ENCODE peak calls at places on chromosomes 16 and 17, in eight cellular contexts. I, U, C, D, L, R, F and N are unnamed samples.

GRCh38 chr17:2595200-2595599 is 1.7 kb downstream of the PAFAH1B1 start:
- DNase-seq in C (no peak), L (no peak), U (no peak), R (no peak), D (no peak), F (no peak), I (no peak), N (no peak)

GRCh38 chr17:56594528-56595418 is 1.3 kb downstream of the NOG start:
- DNase-seq in C (peak), D (peak), I (peak), R (peak), U (peak), F (peak), L (no peak), N (no peak)

GRCh38 chr16:77585379-77585778 is 136.9 kb upstream of the NUDT7 start:
- DNase-seq in F (no peak), L (no peak), I (no peak), R (no peak), C (peak), U (no peak), D (no peak), N (no peak)

GRCh38 chr16:17194190-17194780 is 276.5 kb downstream of the XYLT1 start:
- DNase-seq in R (no peak), L (no peak), U (peak), D (no peak), C (peak), F (no peak), I (peak), N (no peak)

GRCh38 chr17:43694081-43694870 is 32.6 kb upstream of the MEOX1 start:
- DNase-seq in U (peak), R (peak), F (peak), C (peak), D (peak), I (peak), L (peak), N (no peak)

GRCh38 chr17:45868276-45868675 is 23.6 kb downstream of the SPPL2C start:
- DNase-seq in I (no peak), C (no peak), D (no peak), R (no peak), U (peak), F (no peak), L (no peak), N (peak)

GRCh38 chr17:28540231-28540630 is 12.2 kb downstream of the UNC119 start:
- DNase-seq in U (no peak), F (no peak), D (no peak), L (no peak), I (no peak), R (no peak), C (no peak), N (no peak)

GRCh38 chr17:36602030-36602737 is 801 bp downstream of the MRM1 start:
- DNase-seq in R (peak), F (peak), D (no peak), U (no peak), C (peak), L (no peak), I (peak), N (no peak)

GRCh38 chr16:57042157-57043111 is 49.9 kb upstream of the CPNE2 start:
- DNase-seq in R (no peak), L (no peak), I (no peak), F (no peak), U (no peak), D (peak), C (peak), N (no peak)

GRCh38 chr17:41615454-41615853 is 2.9 kb upstream of the KRT16 start:
- DNase-seq in D (no peak), R (peak), L (no peak), C (peak), U (no peak), F (peak), I (peak), N (no peak)

GRCh38 chr16:85444879-85445778 is 168.0 kb upstream of the GSE1 start:
- DNase-seq in I (peak), C (no peak), D (peak), U (no peak), L (no peak), F (no peak), R (no peak), N (no peak)

GRCh38 chr17:46026045-46026814 is 27.2 kb downstream of the STH start:
- DNase-seq in L (no peak), D (no peak), F (no peak), C (no peak), U (no peak), I (no peak), R (no peak), N (no peak)

GRCh38 chr16:54957403-54957802 is 26.7 kb downstream of the IRX5 start:
- DNase-seq in R (peak), I (peak), L (peak), C (no peak), D (peak), U (peak), F (peak), N (no peak)

GRCh38 chr17:7684856-7685532 is 2.3 kb downstream of the TP53 start:
- DNase-seq in U (no peak), I (no peak), C (no peak), F (no peak), R (no peak), D (no peak), L (no peak), N (no peak)

GRCh38 chr17:11932337-11932898 is 64.9 kb downstream of the ZNF18 start:
- DNase-seq in F (no peak), L (no peak), C (no peak), I (no peak), D (no peak), R (no peak), U (no peak), N (no peak)

GRCh38 chr16:23225634-23226033 is 43.1 kb downstream of the SCNN1G start:
- DNase-seq in F (peak), U (no peak), L (no peak), C (no peak), D (no peak), I (no peak), R (no peak), N (no peak)

GRCh38 chr17:7220593-7221280 is 999 bp downstream of the ACADVL start:
- DNase-seq in R (peak), C (peak), L (peak), D (peak), F (peak), I (peak), U (peak), N (no peak)

GRCh38 chr17:35890774-35891155 is 10.6 kb upstream of the CCL5 start:
- DNase-seq in R (no peak), U (no peak), D (no peak), L (no peak), I (peak), F (no peak), C (no peak), N (no peak)

GRCh38 chr16:29111421-29111820 is 126.6 kb downstream of the LAT start:
- DNase-seq in U (no peak), I (no peak), D (no peak), F (no peak), C (no peak), R (no peak), L (no peak), N (no peak)
- H3K27ac ChIP-seq in U (no peak), I (no peak), D (no peak), F (no peak), C (no peak), R (no peak), L (no peak), N (no peak)

DNA sequence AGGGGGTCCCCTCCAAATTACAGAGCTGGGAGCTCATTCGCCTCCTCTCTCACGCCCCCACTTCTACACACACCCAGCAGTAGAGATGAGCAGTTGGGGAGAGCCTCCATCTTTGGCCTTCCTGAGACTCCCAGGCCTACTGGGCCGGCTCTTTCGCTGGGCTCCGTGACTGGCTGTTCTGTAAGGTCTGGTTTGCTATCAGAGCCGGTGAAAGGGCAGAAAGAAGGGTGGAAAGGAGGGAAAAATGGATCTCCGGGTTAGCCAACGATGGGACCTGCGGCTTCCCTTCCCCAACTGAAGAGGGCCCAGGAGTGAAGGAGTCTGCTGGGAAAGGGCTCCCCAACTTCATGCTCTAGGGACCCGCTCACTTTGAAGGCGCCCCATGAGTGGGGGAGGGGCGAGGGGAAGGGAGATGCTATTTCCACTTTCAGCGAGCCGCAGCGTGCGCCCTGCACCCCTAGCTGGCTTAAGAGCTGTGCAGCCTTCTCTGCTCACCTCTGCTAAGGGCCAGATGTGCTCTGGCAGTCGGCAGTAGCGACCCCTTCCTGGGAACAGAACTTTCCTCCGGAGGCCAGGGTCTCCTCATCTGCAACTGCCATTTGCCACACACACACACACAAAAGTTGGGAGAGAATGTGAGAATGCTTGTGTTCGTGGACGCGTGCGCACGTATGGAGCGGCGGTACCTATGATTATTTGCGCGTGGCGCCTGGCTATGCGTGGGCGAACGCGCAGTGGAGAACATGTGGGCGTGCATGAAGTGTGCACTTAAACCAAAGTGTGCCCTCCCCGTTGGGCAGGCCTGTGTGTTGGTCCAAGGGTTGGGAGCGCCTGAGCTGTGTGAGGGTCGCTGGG is 2.9 kb upstream of the FOXF1 start:
- DNase-seq in R (no peak), F (no peak), I (no peak), C (no peak), D (no peak), L (no peak), U (no peak), N (no peak)
- TF ChIP-seq EZH2 in R (no peak), F (no peak), I (peak), C (no peak), D (no peak), L (no peak), U (peak), N (no peak)

DNA sequence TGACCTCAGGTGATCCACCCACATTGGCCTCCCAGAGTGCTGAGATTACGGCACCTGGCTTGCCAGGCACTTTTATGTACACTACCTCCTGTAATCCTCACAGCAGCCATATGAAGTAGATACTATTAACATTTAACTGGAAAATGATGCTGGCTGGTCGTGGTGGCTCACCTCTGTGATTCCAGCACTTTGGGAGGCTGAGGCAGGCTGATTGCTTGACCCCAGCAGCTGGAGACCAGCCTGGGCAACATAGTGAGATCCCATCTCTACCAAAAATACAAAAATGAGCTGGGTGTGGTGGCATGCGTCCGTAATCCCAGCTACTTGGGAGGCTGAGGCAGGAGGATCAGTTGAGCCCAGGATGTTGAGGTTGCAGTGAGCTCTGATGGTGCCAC is 2.0 kb upstream of the MAPK3 start:
- DNase-seq in L (no peak), R (no peak), U (no peak), I (no peak), D (no peak), F (no peak), C (no peak), N (no peak)
- H3K27ac ChIP-seq in L (no peak), R (no peak), U (no peak), I (no peak), D (no peak), F (no peak), C (no peak), N (no peak)

GRCh38 chr17:49972486-49973270 is 3.7 kb downstream of the DLX4 start:
- DNase-seq in L (no peak), F (no peak), C (no peak), R (no peak), D (no peak), U (no peak), I (peak), N (no peak)
- TF ChIP-seq EZH2 in L (peak), F (no peak), C (peak), R (no peak), D (no peak), U (no peak), I (peak), N (no peak)

DNA sequence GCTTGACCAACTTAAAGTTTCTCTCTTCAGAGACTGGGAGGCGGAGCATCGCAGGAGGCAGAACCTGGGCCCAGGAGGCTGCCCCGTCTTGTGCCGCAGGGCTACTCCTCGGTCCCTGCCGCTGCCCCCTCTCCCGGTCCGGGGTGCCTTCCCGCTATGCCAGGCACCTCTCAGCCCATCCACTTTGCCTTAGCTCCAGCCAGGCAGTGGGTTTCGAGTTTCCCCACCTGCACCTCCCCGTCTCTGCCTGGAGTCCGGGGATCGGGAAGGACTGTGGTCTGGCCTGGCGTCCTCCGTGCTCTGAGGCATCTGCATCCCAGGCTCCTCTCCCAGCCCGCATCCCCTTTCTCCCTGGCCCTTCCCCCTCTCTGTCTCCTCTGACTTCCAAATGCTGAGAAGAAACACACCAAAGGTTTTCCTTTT is 26.7 kb upstream of the PIK3R6 start:
- DNase-seq in R (no peak), U (no peak), F (no peak), D (no peak), C (no peak), L (no peak), I (peak), N (no peak)
- H3K27ac ChIP-seq in R (no peak), U (no peak), F (no peak), D (no peak), C (no peak), L (no peak), I (no peak), N (no peak)

DNA sequence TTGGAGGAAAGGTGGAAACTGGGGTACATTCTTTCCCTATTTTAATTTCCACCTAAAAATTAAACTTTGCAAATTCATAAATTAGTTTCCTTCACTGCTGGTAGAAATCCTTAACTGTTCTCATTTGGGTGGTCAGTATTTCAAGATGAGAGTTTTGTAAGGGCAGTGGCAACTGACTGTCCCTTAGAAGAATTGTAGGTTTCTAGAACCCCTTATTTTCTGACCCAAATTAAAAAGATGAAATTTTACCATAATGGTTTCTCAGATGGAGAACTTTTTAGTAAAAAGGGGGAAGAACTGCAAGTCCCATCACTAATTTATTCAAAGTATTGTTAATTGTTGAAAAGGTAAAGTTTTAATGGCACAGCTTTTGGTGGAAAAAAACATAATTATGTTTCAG is 5.6 kb downstream of the IGF2BP1 start:
- DNase-seq in D (no peak), U (no peak), R (no peak), C (no peak), I (no peak), L (no peak), F (no peak), N (no peak)
- TF ChIP-seq EZH2 in D (no peak), U (no peak), R (no peak), C (no peak), I (no peak), L (no peak), F (no peak), N (no peak)

DNA sequence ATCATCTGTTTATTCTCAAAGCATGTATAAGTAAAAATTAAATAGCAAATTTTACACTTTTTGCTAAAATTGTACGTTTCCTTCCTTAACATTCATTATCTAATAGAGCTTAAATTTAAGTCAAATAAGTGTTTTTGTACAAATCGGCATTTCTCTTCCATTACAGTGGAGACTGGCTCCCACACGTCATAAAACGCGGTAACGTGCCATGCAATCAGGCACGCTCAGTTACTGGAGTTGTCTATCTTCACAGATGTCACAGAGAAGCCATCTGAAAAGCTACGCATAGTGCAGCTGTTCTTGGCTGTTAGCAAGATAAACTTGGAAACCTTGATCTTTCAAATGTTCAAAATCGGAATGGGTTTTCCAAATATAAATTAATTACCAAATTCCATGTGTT is 165.3 kb downstream of the STX8 start:
- DNase-seq in F (no peak), R (no peak), I (no peak), C (no peak), L (no peak), U (no peak), D (no peak), N (no peak)
- H3K27ac ChIP-seq in F (no peak), R (no peak), I (no peak), C (no peak), L (no peak), U (no peak), D (no peak), N (no peak)

DNA sequence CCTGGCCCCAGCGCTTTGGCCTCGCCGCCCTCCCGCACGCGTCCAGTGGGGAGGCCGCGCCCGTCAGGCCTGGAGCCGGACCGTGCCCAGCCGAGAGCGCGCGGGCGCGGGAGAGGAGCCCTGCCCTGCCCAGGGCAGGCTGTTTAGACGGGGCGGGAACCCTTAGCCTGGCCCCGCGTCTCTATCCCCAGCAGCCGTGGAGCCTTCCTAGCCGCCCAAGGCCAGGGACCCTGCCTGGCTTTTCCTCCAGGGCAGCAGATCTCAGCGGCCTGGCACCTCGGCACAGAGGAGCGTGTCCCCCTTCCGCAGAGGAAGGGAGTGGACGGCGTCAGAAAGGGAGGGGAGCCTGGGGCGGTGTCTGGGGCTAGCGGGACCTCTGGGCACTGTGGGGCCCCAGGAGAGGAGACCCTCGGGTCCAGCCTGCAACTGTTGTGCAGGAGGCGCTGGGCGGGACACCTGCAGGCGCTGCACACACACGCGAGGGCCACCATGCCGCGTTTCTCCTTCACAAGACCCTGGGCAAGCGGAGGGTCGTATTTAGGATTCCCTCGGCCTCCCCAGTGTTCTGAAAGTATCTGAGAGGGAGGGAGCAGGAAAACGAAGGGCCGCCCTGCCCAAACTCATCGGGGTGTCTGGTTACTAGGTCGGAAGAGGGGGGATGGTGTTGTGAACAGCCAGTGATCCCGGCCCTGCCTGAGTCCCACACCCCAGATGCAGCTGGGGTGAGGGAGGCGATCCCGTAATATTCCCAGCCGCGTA is 2.3 kb upstream of the NPTX1 start:
- DNase-seq in C (no peak), D (no peak), R (no peak), L (no peak), U (no peak), I (peak), F (no peak), N (no peak)
- TF ChIP-seq EZH2 in C (peak), D (no peak), R (no peak), L (no peak), U (peak), I (peak), F (no peak), N (no peak)

DNA sequence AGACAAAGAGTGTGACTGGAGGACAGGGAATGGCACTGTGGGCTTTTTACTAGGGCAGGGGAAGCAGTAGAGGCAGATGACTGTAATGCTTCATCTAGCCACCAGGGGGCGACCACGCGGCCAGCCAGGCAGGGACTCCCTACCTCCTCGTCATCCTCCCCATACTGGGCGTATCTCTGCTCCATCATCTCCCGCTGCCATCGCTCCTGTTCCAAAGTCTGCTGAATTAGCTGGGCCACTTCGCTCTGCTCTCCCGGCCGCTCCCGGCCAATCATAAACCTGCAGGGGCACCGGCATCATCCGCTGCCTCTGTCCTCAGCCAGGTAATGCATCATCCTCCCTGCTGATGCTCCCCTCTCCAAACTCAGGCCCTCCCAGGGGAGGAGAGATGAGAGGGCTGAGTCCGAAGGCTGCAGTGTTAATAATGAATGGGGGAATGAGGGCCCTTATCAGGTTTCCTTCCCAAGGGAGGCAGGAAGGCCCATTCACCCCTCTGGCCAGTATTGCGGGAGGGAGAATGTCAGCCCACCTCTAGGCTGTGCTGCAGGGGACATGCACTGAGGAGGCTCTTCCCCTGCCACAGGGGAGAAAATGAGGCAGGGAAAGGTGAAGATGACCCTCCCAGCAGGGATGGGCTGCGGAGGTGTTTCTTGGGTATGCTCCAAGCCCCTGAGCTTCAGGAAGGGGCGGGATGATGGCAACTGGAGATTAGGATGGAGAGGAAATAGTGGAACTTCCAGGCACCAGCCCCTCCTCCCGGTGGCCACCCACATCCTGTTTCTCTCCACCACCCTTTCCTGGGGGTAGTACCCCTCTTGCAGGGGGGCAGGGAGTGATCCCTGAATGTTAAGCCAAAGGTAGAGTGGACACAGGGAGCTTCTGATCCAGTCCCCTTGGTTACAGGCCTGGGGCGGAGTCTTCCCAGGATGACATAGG is 10.3 kb upstream of the SAMD14 start:
- DNase-seq in R (peak), D (peak), L (peak), F (peak), U (peak), I (peak), C (peak), N (no peak)
- H3K27ac ChIP-seq in R (no peak), D (no peak), L (no peak), F (no peak), U (no peak), I (no peak), C (peak), N (no peak)